ENCODE peak calls at places on chromosomes 6 and 20, in six cellular contexts. One of them, this sample, is unnamed.

GRCh38 chr20:46512943-46513844 is at the start of gene ZNF334:
- DNase-seq in GM12878: no peak
- DNase-seq in K562: peak; percentile 52
- DNase-seq in HCT116: no peak
- DNase-seq in endothelial cell of umbilical vein: no peak
- DNase-seq in H1: peak; percentile 62
- DNase-seq in this sample: no peak

GRCh38 chr6:111642463-111643158 is 36.9 kb upstream of the TRAF3IP2 start:
- DNase-seq in GM12878: peak; percentile 21
- DNase-seq in K562: peak; percentile 58
- DNase-seq in HCT116: peak; percentile 70
- DNase-seq in endothelial cell of umbilical vein: peak; percentile 79
- DNase-seq in H1: peak; percentile 59
- DNase-seq in this sample: no peak

GRCh38 chr6:169791721-169792131 is 40.3 kb downstream of the ERMARD start:
- DNase-seq in GM12878: no peak
- DNase-seq in K562: no peak
- DNase-seq in HCT116: no peak
- DNase-seq in endothelial cell of umbilical vein: no peak
- DNase-seq in H1: no peak
- DNase-seq in this sample: no peak

GRCh38 chr6:56860466-56860865 is 94.4 kb upstream of the BEND6 start:
- DNase-seq in GM12878: no peak
- DNase-seq in K562: no peak
- DNase-seq in HCT116: peak; percentile 87
- DNase-seq in endothelial cell of umbilical vein: peak; percentile 41
- DNase-seq in H1: no peak
- DNase-seq in this sample: no peak

GRCh38 chr20:51481311-51481997 is 61.1 kb downstream of the NFATC2 start:
- DNase-seq in GM12878: no peak
- DNase-seq in K562: no peak
- DNase-seq in HCT116: no peak
- DNase-seq in endothelial cell of umbilical vein: no peak
- DNase-seq in H1: no peak
- DNase-seq in this sample: no peak

GRCh38 chr6:13006578-13007300 is 290.2 kb downstream of the PHACTR1 start:
- DNase-seq in GM12878: no peak
- DNase-seq in K562: peak; percentile 49
- DNase-seq in HCT116: no peak
- DNase-seq in endothelial cell of umbilical vein: peak; percentile 9
- DNase-seq in H1: no peak
- DNase-seq in this sample: no peak

GRCh38 chr6:132205946-132206345 is 195.3 kb downstream of the MOXD1 start:
- DNase-seq in GM12878: no peak
- DNase-seq in K562: no peak
- DNase-seq in HCT116: no peak
- DNase-seq in endothelial cell of umbilical vein: no peak
- DNase-seq in H1: no peak
- DNase-seq in this sample: no peak

GRCh38 chr6:40555092-40555491 is 32.1 kb downstream of the LRFN2 start:
- DNase-seq in GM12878: no peak
- DNase-seq in K562: no peak
- DNase-seq in HCT116: no peak
- DNase-seq in endothelial cell of umbilical vein: no peak
- DNase-seq in H1: no peak
- DNase-seq in this sample: no peak

GRCh38 chr6:140353536-140353935 is 979.1 kb upstream of the CITED2 start:
- DNase-seq in GM12878: no peak
- DNase-seq in K562: no peak
- DNase-seq in HCT116: no peak
- DNase-seq in endothelial cell of umbilical vein: no peak
- DNase-seq in H1: no peak
- DNase-seq in this sample: no peak

GRCh38 chr6:15073344-15073789 is 172.5 kb upstream of the JARID2 start:
- DNase-seq in GM12878: peak; percentile 41
- DNase-seq in K562: no peak
- DNase-seq in HCT116: no peak
- DNase-seq in endothelial cell of umbilical vein: no peak
- DNase-seq in H1: no peak
- DNase-seq in this sample: no peak

GRCh38 chr20:10708342-10709185 is 34.8 kb upstream of the JAG1 start:
- DNase-seq in GM12878: no peak
- DNase-seq in K562: no peak
- DNase-seq in HCT116: no peak
- DNase-seq in endothelial cell of umbilical vein: peak; percentile 49
- DNase-seq in H1: no peak
- DNase-seq in this sample: no peak

GRCh38 chr6:1825926-1826325 is 216.2 kb downstream of the FOXC1 start:
- DNase-seq in GM12878: no peak
- DNase-seq in K562: no peak
- DNase-seq in HCT116: no peak
- DNase-seq in endothelial cell of umbilical vein: no peak
- DNase-seq in H1: no peak
- DNase-seq in this sample: no peak

GRCh38 chr20:36062799-36063198 is 91.7 kb upstream of the EPB41L1 start:
- DNase-seq in GM12878: no peak
- DNase-seq in K562: peak; percentile 53
- DNase-seq in HCT116: no peak
- DNase-seq in endothelial cell of umbilical vein: no peak
- DNase-seq in H1: no peak
- DNase-seq in this sample: no peak

GRCh38 chr6:62445521-62445920 is 159.5 kb upstream of the KHDRBS2 start:
- DNase-seq in GM12878: no peak
- DNase-seq in K562: no peak
- DNase-seq in HCT116: no peak
- DNase-seq in endothelial cell of umbilical vein: no peak
- DNase-seq in H1: no peak
- DNase-seq in this sample: no peak

GRCh38 chr6:35051997-35052583 is 89.0 kb downstream of the TCP11 start:
- DNase-seq in GM12878: no peak
- DNase-seq in K562: no peak
- DNase-seq in HCT116: no peak
- DNase-seq in endothelial cell of umbilical vein: no peak
- DNase-seq in H1: no peak
- DNase-seq in this sample: no peak

GRCh38 chr20:36904690-36905089 is 28.8 kb downstream of the TLDC2 start:
- DNase-seq in GM12878: no peak
- DNase-seq in K562: no peak
- DNase-seq in HCT116: no peak
- DNase-seq in endothelial cell of umbilical vein: no peak
- DNase-seq in H1: no peak
- DNase-seq in this sample: no peak

GRCh38 chr20:61762208-61762710 is 303.4 kb downstream of the TAF4 start:
- DNase-seq in GM12878: no peak
- DNase-seq in K562: no peak
- DNase-seq in HCT116: no peak
- DNase-seq in endothelial cell of umbilical vein: no peak
- DNase-seq in H1: no peak
- DNase-seq in this sample: no peak

GRCh38 chr6:150290429-150290828 is 78.4 kb upstream of the IYD start:
- DNase-seq in GM12878: no peak
- DNase-seq in K562: no peak
- DNase-seq in HCT116: no peak
- DNase-seq in endothelial cell of umbilical vein: no peak
- DNase-seq in H1: no peak
- DNase-seq in this sample: no peak

GRCh38 chr6:8245736-8246135 is 143.4 kb upstream of the EEF1E1 start:
- DNase-seq in GM12878: no peak
- DNase-seq in K562: no peak
- DNase-seq in HCT116: no peak
- DNase-seq in endothelial cell of umbilical vein: no peak
- DNase-seq in H1: no peak
- DNase-seq in this sample: no peak

GRCh38 chr6:128598561-128598960 is 78.2 kb upstream of the PTPRK start:
- DNase-seq in GM12878: no peak
- DNase-seq in K562: no peak
- DNase-seq in HCT116: peak; percentile 8
- DNase-seq in endothelial cell of umbilical vein: no peak
- DNase-seq in H1: no peak
- DNase-seq in this sample: no peak

DNA sequence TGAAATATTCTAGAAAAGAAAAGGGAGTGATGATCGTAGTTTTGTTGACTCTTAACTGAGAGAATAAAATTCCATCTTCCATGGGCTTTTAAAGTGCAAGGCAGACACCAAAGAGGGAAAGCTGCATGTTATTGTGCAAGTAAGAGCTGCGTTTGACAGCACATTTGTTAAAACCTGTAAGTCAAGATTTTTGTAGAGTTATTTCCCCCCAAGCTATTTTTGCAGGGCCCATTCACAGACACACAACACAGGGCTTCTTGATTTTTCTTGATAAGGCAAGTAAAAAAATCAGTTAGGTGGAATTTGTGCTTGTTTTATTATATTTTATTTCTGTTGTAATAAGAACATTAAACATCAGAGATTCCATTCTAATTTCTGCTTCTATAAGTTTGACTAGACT is 13.8 kb downstream of the CFAP206 start:
- DNase-seq in GM12878: no peak
- DNase-seq in K562: no peak
- DNase-seq in HCT116: no peak
- DNase-seq in endothelial cell of umbilical vein: no peak
- DNase-seq in H1: no peak
- DNase-seq in this sample: no peak
- TF ChIP-seq POLR2AphosphoS5 in GM12878: no peak
- TF ChIP-seq POLR2AphosphoS5 in K562: no peak
- TF ChIP-seq POLR2AphosphoS5 in HCT116: no peak
- TF ChIP-seq POLR2AphosphoS5 in endothelial cell of umbilical vein: no peak
- TF ChIP-seq POLR2AphosphoS5 in H1: no peak
- TF ChIP-seq POLR2AphosphoS5 in this sample: no peak

GRCh38 chr6:3748726-3749389 is 2.7 kb downstream of the PXDC1 start:
- DNase-seq in GM12878: no peak
- DNase-seq in K562: no peak
- DNase-seq in HCT116: no peak
- DNase-seq in endothelial cell of umbilical vein: no peak
- DNase-seq in H1: no peak
- DNase-seq in this sample: no peak
- H3K9ac ChIP-seq in GM12878: no peak overlapping the region
- H3K9ac ChIP-seq in K562: no peak overlapping the region
- H3K9ac ChIP-seq in HCT116: no peak overlapping the region
- H3K9ac ChIP-seq in endothelial cell of umbilical vein: peak overlapping the region; percentile 100
- H3K9ac ChIP-seq in H1: no peak overlapping the region
- H3K9ac ChIP-seq in this sample: no peak overlapping the region

GRCh38 chr6:42745083-42745637 is 743 bp downstream of the TBCC start:
- DNase-seq in GM12878: no peak
- DNase-seq in K562: peak; percentile 46
- DNase-seq in HCT116: no peak
- DNase-seq in endothelial cell of umbilical vein: peak; percentile 39
- DNase-seq in H1: no peak
- DNase-seq in this sample: no peak

GRCh38 chr6:42751055-42751454 is 5.2 kb upstream of the TBCC start:
- DNase-seq in GM12878: no peak
- DNase-seq in K562: no peak
- DNase-seq in HCT116: no peak
- DNase-seq in endothelial cell of umbilical vein: no peak
- DNase-seq in H1: no peak
- DNase-seq in this sample: no peak

GRCh38 chr6:42745638-42746451 is at the start of gene TBCC:
- DNase-seq in GM12878: peak; percentile 93
- DNase-seq in K562: peak; percentile 100
- DNase-seq in HCT116: peak; percentile 95
- DNase-seq in endothelial cell of umbilical vein: peak; percentile 98
- DNase-seq in H1: peak; percentile 96
- DNase-seq in this sample: peak; percentile 93

GRCh38 chr6:42746452-42747400 is 823 bp upstream of the TBCC start:
- DNase-seq in GM12878: peak; percentile 68
- DNase-seq in K562: peak; percentile 96
- DNase-seq in HCT116: peak; percentile 74
- DNase-seq in endothelial cell of umbilical vein: peak; percentile 93
- DNase-seq in H1: peak; percentile 86
- DNase-seq in this sample: no peak

DNA sequence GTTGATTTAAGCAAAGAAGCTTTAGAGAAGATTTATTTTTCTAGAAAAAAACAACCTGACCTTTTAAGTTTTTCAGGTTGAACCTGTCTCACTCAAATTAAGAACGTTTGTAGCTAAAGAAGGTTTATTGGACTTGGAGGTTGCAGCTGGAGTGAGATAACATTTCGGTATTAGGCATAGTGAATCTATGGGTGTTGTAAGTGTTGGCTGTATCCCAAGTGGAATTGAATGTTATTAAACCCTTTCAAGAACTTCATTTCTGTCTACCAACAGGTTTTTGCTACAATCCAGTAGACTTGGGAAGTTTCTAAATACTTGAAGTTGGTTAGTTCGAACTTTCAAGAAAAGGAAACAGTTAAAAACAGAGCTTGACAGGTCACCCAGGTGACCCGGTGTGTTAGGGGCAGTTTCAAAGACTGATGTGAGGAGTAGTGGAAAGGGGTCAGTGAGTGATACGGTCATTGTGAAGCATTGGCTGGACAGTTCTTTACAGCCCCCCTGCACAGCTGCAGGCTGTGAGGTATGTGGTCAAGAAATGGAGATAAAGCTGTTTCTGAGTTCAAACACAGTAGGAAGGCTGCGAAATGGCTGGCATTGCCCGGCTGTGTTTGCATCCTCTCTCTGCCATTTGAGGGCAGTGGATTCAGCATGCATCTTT is 2.5 kb upstream of the TBCC start:
- DNase-seq in GM12878: no peak
- DNase-seq in K562: no peak
- DNase-seq in HCT116: no peak
- DNase-seq in endothelial cell of umbilical vein: no peak
- DNase-seq in H1: no peak
- DNase-seq in this sample: no peak
- H3K4me3 ChIP-seq in GM12878: peak overlapping the region; percentile 100
- H3K4me3 ChIP-seq in K562: no peak overlapping the region
- H3K4me3 ChIP-seq in HCT116: peak overlapping the region; percentile 70
- H3K4me3 ChIP-seq in endothelial cell of umbilical vein: no peak overlapping the region
- H3K4me3 ChIP-seq in H1: no peak overlapping the region
- H3K4me3 ChIP-seq in this sample: no peak overlapping the region

GRCh38 chr20:41352666-41353065 is 12.0 kb downstream of the LPIN3 start:
- DNase-seq in GM12878: no peak
- DNase-seq in K562: no peak
- DNase-seq in HCT116: no peak
- DNase-seq in endothelial cell of umbilical vein: no peak
- DNase-seq in H1: no peak
- DNase-seq in this sample: no peak
- TF ChIP-seq POLR2AphosphoS5 in GM12878: no peak
- TF ChIP-seq POLR2AphosphoS5 in K562: no peak
- TF ChIP-seq POLR2AphosphoS5 in HCT116: no peak
- TF ChIP-seq POLR2AphosphoS5 in endothelial cell of umbilical vein: no peak
- TF ChIP-seq POLR2AphosphoS5 in H1: no peak
- TF ChIP-seq POLR2AphosphoS5 in this sample: no peak

This sample was measured in SK-N-MC.